ENCODE peak calls at places on chromosomes 7 and 10, in four cellular contexts. A is coronary artery, I is MM.1S, K is cardiac muscle cell. Y is an unnamed sample.

GRCh38 chr10:36362257-36362656 is 720.2 kb upstream of the FZD8 start:
- DNase-seq in K (no peak), I (no peak), A (no peak), Y (no peak)

GRCh38 chr7:151078233-151079040 is 2.2 kb downstream of the FASTK start:
- DNase-seq in A (no peak), I (no peak), K (peak), Y (peak)

GRCh38 chr10:28991326-28991725 is 297.5 kb upstream of the LYZL1 start:
- DNase-seq in A (no peak), I (no peak), K (peak), Y (no peak)

GRCh38 chr7:135186841-135187253 is 16.3 kb upstream of the CYREN start:
- DNase-seq in I (no peak), K (no peak), A (no peak), Y (no peak)

GRCh38 chr10:12690525-12691139 is 310.9 kb downstream of the CCDC3 start:
- DNase-seq in I (no peak), A (no peak), K (no peak), Y (no peak)

GRCh38 chr10:78410046-78410965 is 376.6 kb downstream of the RPS24 start:
- DNase-seq in I (no peak), A (peak), K (no peak), Y (no peak)

GRCh38 chr10:5070648-5071410 is 23.4 kb upstream of the AKR1C3 start:
- DNase-seq in I (no peak), K (peak), A (no peak), Y (no peak)

GRCh38 chr7:41003031-41003925 is 699.6 kb downstream of the INHBA start:
- DNase-seq in K (peak), I (peak), A (no peak), Y (peak)

GRCh38 chr7:141045842-141046630 is 27.8 kb upstream of the TMEM178B start:
- DNase-seq in A (no peak), K (peak), I (no peak), Y (no peak)

GRCh38 chr7:51451751-51452465 is 135.3 kb upstream of the COBL start:
- DNase-seq in K (no peak), A (no peak), I (no peak), Y (no peak)

GRCh38 chr10:79345241-79346011 is 1.8 kb upstream of the PPIF start:
- DNase-seq in A (peak), K (no peak), I (no peak), Y (no peak)

GRCh38 chr10:31146496-31147219 is 115.0 kb upstream of the ZNF438 start:
- DNase-seq in I (no peak), K (peak), A (no peak), Y (peak)

GRCh38 chr7:54921116-54921515 is 97.7 kb upstream of the EGFR start:
- DNase-seq in K (no peak), A (no peak), I (no peak), Y (no peak)

GRCh38 chr7:90680496-90680895 is 84.4 kb downstream of the CDK14 start:
- DNase-seq in A (no peak), I (no peak), K (no peak), Y (no peak)
- H3K4me3 ChIP-seq in A (no peak), I (no peak), K (no peak), Y (no peak)

DNA sequence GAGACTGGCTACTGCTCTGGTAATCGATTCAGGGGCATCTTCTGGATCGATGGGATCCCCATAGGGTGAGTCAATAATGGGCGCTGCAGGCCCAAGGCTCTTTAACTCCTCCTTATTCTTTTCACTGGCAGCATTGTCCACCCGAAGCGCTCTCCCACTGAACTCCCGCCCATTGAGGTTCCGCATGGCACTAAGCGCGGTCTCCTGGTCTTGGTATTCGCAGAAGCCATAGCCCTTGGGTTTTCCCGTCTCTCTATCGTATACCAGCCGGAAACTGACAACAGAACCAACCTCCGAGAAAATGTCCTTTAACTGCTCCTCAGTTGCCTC is 285 bp downstream of the CSTF2T start:
- DNase-seq in I (no peak), K (no peak), A (no peak), Y (no peak)
- H3K4me3 ChIP-seq in I (peak), K (peak), A (peak), Y (peak)

GRCh38 chr10:65033957-65034356 is 1512.8 kb downstream of the REEP3 start:
- DNase-seq in A (no peak), I (no peak), K (no peak), Y (no peak)
- H3K4me3 ChIP-seq in A (no peak), I (no peak), K (no peak), Y (no peak)

GRCh38 chr10:91082447-91082846 is 138.0 kb upstream of the PCGF5 start:
- DNase-seq in A (no peak), I (no peak), K (no peak), Y (no peak)

GRCh38 chr10:91076991-91077548 is 143.4 kb upstream of the PCGF5 start:
- DNase-seq in A (no peak), I (no peak), K (no peak), Y (no peak)

GRCh38 chr10:91073301-91073780 is 147.1 kb upstream of the PCGF5 start:
- DNase-seq in A (no peak), I (no peak), K (no peak), Y (no peak)

GRCh38 chr10:91080776-91081175 is 139.7 kb upstream of the PCGF5 start:
- DNase-seq in I (no peak), K (no peak), A (no peak), Y (no peak)

DNA sequence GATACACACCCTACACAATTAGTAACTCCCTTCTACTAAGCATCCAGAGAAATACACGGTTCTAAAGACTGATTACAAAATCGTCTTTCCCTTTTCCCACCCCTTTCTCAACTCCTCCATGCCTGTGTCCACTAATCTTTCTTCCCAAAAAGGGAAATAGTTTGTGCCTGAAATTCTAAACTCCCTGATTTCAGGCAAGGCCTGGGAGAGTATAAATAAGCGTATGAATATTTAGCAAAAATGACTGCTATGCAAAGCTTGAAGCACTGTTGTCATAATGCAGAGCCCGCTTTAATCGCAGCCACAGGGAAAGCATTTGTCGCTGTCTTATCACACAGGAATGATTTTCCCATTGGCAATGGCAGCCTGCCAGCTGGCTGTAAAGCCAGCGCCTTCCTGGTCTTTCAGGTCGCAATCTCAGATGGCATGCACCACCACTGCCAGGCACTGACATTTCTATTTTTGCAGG is 142.9 kb upstream of the PCGF5 start:
- DNase-seq in K (peak), I (no peak), A (peak), Y (no peak)
- H3K4me3 ChIP-seq in K (no peak), I (no peak), A (peak), Y (no peak)

GRCh38 chr10:95745487-95745886 is 10.5 kb upstream of the ENTPD1 start:
- DNase-seq in A (no peak), I (no peak), K (no peak), Y (no peak)

GRCh38 chr10:95739046-95739445 is 16.9 kb upstream of the ENTPD1 start:
- DNase-seq in K (no peak), I (no peak), A (no peak), Y (peak)

GRCh38 chr10:95742962-95743535 is 12.9 kb upstream of the ENTPD1 start:
- DNase-seq in I (no peak), K (no peak), A (no peak), Y (no peak)

GRCh38 chr10:95741807-95742528 is 14.0 kb upstream of the ENTPD1 start:
- DNase-seq in K (peak), A (no peak), I (no peak), Y (no peak)

GRCh38 chr10:95742529-95742884 is 13.5 kb upstream of the ENTPD1 start:
- DNase-seq in A (no peak), I (no peak), K (peak), Y (no peak)
- H3K4me3 ChIP-seq in A (no peak), I (no peak), K (no peak), Y (no peak)

GRCh38 chr7:32116436-32116835 is 46.2 kb upstream of the PDE1C start:
- DNase-seq in I (no peak), A (no peak), K (no peak), Y (no peak)
- H3K4me3 ChIP-seq in I (no peak), A (no peak), K (no peak), Y (no peak)

GRCh38 chr7:78400038-78400437 is 601.5 kb downstream of the PHTF2 start:
- DNase-seq in A (no peak), I (no peak), K (no peak), Y (no peak)
- H3K4me3 ChIP-seq in A (no peak), I (no peak), K (no peak), Y (no peak)